ENCODE peak calls at places on chromosomes 7 and 10, in eight cellular contexts. K is cardiac muscle cell, H is dorsolateral prefrontal cortex, A is A673, B is uterus, V is sigmoid colon, M is colonic mucosa, P is Karpas-422. N is an unnamed sample.

GRCh38 chr7:29106128-29106988 is 40.0 kb downstream of the CPVL start:
- DNase-seq in K (peak; percentile 83), H (peak; percentile 34), A (peak; percentile 82), B (peak; percentile 43), V (no peak), M (peak; percentile 57), P (peak; percentile 89), N (peak; percentile 13)

GRCh38 chr10:34885901-34886300 is 70.8 kb upstream of the PARD3 start:
- DNase-seq in K (no peak), H (no peak), A (no peak), B (no peak), V (no peak), M (no peak), P (no peak), N (no peak)

GRCh38 chr10:114389429-114389828 is 14.9 kb downstream of the AFAP1L2 start:
- DNase-seq in K (peak; percentile 65), H (no peak), A (no peak), B (peak; percentile 76), V (peak; percentile 80), M (no peak), P (no peak), N (no peak)

GRCh38 chr10:115093776-115094361 is 704 bp downstream of the ATRNL1 start:
- DNase-seq in K (no peak), H (no peak), A (no peak), B (peak; percentile 36), V (no peak), M (no peak), P (no peak), N (peak; percentile 84)

GRCh38 chr7:132030161-132030568 is 473.7 kb upstream of the PODXL start:
- DNase-seq in K (peak; percentile 18), H (no peak), A (peak; percentile 28), B (no peak), V (no peak), M (peak; percentile 41), P (no peak), N (no peak)

GRCh38 chr7:105788816-105789349 is 87.5 kb downstream of the ATXN7L1 start:
- DNase-seq in K (no peak), H (no peak), A (no peak), B (no peak), V (no peak), M (no peak), P (no peak), N (no peak)

GRCh38 chr10:34121974-34122282 is 693.2 kb downstream of the PARD3 start:
- DNase-seq in K (peak; percentile 70), H (no peak), A (no peak), B (no peak), V (no peak), M (no peak), P (no peak), N (no peak)

GRCh38 chr10:66926841-66927240 is 1.0 kb downstream of the LRRTM3 start:
- DNase-seq in K (no peak), H (no peak), A (no peak), B (no peak), V (no peak), M (no peak), P (no peak), N (no peak)

GRCh38 chr10:5551531-5552375 is 27.0 kb downstream of the CALML3 start:
- DNase-seq in K (no peak), H (no peak), A (no peak), B (no peak), V (peak; percentile 57), M (peak; percentile 90), P (no peak), N (no peak)

GRCh38 chr7:3154881-3155494 is 111.3 kb upstream of the CARD11 start:
- DNase-seq in K (peak; percentile 60), H (no peak), A (peak; percentile 68), B (no peak), V (peak; percentile 60), M (peak; percentile 42), P (peak; percentile 79), N (peak; percentile 70)

GRCh38 chr7:1974290-1974689 is 258.5 kb downstream of the MAD1L1 start:
- DNase-seq in K (no peak), H (no peak), A (no peak), B (no peak), V (no peak), M (no peak), P (no peak), N (no peak)

GRCh38 chr7:25223206-25223605 is 5.1 kb downstream of the NPVF start:
- DNase-seq in K (no peak), H (no peak), A (no peak), B (no peak), V (no peak), M (no peak), P (no peak), N (no peak)

GRCh38 chr10:17022898-17023297 is 106.7 kb downstream of the CUBN start:
- DNase-seq in K (peak; percentile 82), H (no peak), A (peak; percentile 56), B (no peak), V (no peak), M (no peak), P (no peak), N (no peak)

GRCh38 chr10:20058135-20058534 is 241.9 kb downstream of the PLXDC2 start:
- DNase-seq in K (no peak), H (no peak), A (no peak), B (no peak), V (no peak), M (no peak), P (no peak), N (no peak)

GRCh38 chr10:499991-500390 is 189.5 kb downstream of the DIP2C start:
- DNase-seq in K (no peak), H (peak; percentile 6), A (no peak), B (no peak), V (peak; percentile 64), M (no peak), P (no peak), N (peak; percentile 25)

GRCh38 chr10:46247181-46247475 is 39.7 kb upstream of the ANTXRL start:
- DNase-seq in K (no peak), H (no peak), A (no peak), B (no peak), V (no peak), M (no peak), P (no peak), N (no peak)

GRCh38 chr10:49135575-49136313 is 1.9 kb upstream of the FAM170B start:
- DNase-seq in K (no peak), H (no peak), A (no peak), B (no peak), V (no peak), M (no peak), P (no peak), N (no peak)

GRCh38 chr10:49136525-49136924 is 2.7 kb upstream of the FAM170B start:
- DNase-seq in K (no peak), H (no peak), A (no peak), B (no peak), V (no peak), M (no peak), P (no peak), N (no peak)

GRCh38 chr10:49131507-49132385 is 2.1 kb downstream of the FAM170B start:
- DNase-seq in K (no peak), H (no peak), A (no peak), B (no peak), V (no peak), M (no peak), P (no peak), N (no peak)

GRCh38 chr10:49134327-49134726 is 506 bp upstream of the FAM170B start:
- DNase-seq in K (no peak), H (no peak), A (no peak), B (no peak), V (no peak), M (no peak), P (no peak), N (no peak)

DNA sequence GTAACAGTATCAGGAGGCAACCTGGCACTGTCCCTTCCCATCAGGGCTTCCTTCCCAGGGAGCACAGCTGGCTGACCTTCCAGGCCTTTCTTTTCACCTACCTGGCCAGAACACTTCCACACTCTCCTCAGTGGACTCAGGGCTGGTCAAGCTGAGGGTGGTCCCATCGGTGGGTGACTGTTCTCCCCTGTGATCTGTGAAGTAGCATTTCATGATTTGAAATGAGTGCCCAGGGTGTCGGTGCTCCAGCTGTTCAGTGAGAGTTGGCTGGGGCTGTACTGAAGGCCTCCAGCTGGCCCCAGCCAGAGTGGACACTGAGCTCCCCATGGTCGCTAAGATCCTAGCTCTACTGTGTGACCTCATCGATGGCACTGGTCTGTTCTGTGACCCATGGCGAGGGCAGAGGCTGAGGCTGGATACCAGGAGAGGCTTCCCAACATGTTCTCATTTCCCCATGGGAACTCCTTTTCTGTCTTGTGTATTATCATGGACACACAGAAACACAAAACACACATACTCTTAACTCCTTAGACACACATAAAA is at the start of gene FAM170B:
- DNase-seq in K (no peak), H (no peak), A (no peak), B (no peak), V (no peak), M (no peak), P (no peak), N (no peak)
- H3K27me3 ChIP-seq in K (no peaks in the 10 kb centered on the region), H (no peaks in the 10 kb centered on the region), A (no peaks in the 10 kb centered on the region), B (no peaks in the 10 kb centered on the region), V (no peaks in the 10 kb centered on the region), M (no peaks in the 10 kb centered on the region), P (no peaks in the 10 kb centered on the region), N (no peaks in the 10 kb centered on the region)

GRCh38 chr10:69616358-69616757 is 13.7 kb upstream of the FAM241B start:
- DNase-seq in K (no peak), H (peak; percentile 47), A (no peak), B (no peak), V (no peak), M (no peak), P (no peak), N (no peak)
- H3K27me3 ChIP-seq in K (no peaks in the 10 kb centered on the region), H (no peaks in the 10 kb centered on the region), A (peaks cover 23% of the 10 kb centered on the region), B (no peaks in the 10 kb centered on the region), V (no peaks in the 10 kb centered on the region), M (peaks cover 3% of the 10 kb centered on the region), P (no peaks in the 10 kb centered on the region), N (no peaks in the 10 kb centered on the region)

GRCh38 chr10:10007972-10008371 is 1009.7 kb upstream of the CELF2 start:
- DNase-seq in K (no peak), H (peak; percentile 33), A (no peak), B (no peak), V (no peak), M (no peak), P (peak; percentile 95), N (no peak)
- H3K27me3 ChIP-seq in K (no peaks in the 10 kb centered on the region), H (no peaks in the 10 kb centered on the region), A (no peaks in the 10 kb centered on the region), B (no peaks in the 10 kb centered on the region), V (no peaks in the 10 kb centered on the region), M (no peaks in the 10 kb centered on the region), P (no peaks in the 10 kb centered on the region), N (no peaks in the 10 kb centered on the region)

GRCh38 chr7:91266067-91266930 is 2.1 kb downstream of the FZD1 start:
- DNase-seq in K (peak; percentile 47), H (no peak), A (peak; percentile 87), B (peak; percentile 24), V (peak; percentile 79), M (peak; percentile 19), P (no peak), N (peak; percentile 62)

GRCh38 chr7:91264083-91264923 is at the start of gene FZD1:
- DNase-seq in K (peak; percentile 99), H (peak; percentile 93), A (peak; percentile 100), B (peak; percentile 96), V (peak; percentile 98), M (peak; percentile 95), P (peak; percentile 98), N (peak; percentile 92)

GRCh38 chr7:91264924-91265681 is 870 bp downstream of the FZD1 start:
- DNase-seq in K (peak; percentile 81), H (peak; percentile 32), A (peak; percentile 88), B (peak; percentile 38), V (peak; percentile 77), M (peak; percentile 43), P (peak; percentile 89), N (peak; percentile 61)

GRCh38 chr7:91265693-91266066 is 1.4 kb downstream of the FZD1 start:
- DNase-seq in K (peak; percentile 18), H (no peak), A (no peak), B (no peak), V (peak; percentile 65), M (peak; percentile 28), P (no peak), N (peak; percentile 48)

GRCh38 chr7:91263359-91264082 is 712 bp upstream of the FZD1 start:
- DNase-seq in K (peak; percentile 33), H (no peak), A (peak; percentile 84), B (peak; percentile 19), V (peak; percentile 68), M (peak; percentile 46), P (peak; percentile 69), N (peak; percentile 62)
- H3K27me3 ChIP-seq in K (peaks cover 61% of the 10 kb centered on the region), H (no peaks in the 10 kb centered on the region), A (no peaks in the 10 kb centered on the region), B (no peaks in the 10 kb centered on the region), V (no peaks in the 10 kb centered on the region), M (no peaks in the 10 kb centered on the region), P (no peaks in the 10 kb centered on the region), N (peaks cover 71% of the 10 kb centered on the region)

N was measured in H7.